ENCODE peak calls at places on chromosomes 4 and X, in seven cellular contexts. N is GM13977; J is pulmonary artery endothelial cell; B is CD4-positive, alpha-beta memory T cell; D is central memory CD4-positive, alpha-beta T cell; A is HEK293T; W is Right ventricle myocardium inferior. U is an unnamed sample.

GRCh38 chr4:59598233-59598618 is 1601.9 kb upstream of the ADGRL3 start:
- DNase-seq in A (no peak), J (no peak), D (no peak), W (no peak), N (no peak), B (no peak), U (no peak)

GRCh38 chr4:179196511-179196910 is 1754.3 kb upstream of the AGA start:
- DNase-seq in A (peak; percentile 7), N (no peak), W (no peak), B (no peak), J (no peak), D (no peak), U (no peak)

GRCh38 chr4:101501421-101501820 is 154.1 kb upstream of the PPP3CA start:
- DNase-seq in A (no peak), D (no peak), B (no peak), W (no peak), N (no peak), J (no peak), U (no peak)

GRCh38 chr4:66575024-66575696 is 904.9 kb upstream of the EPHA5 start:
- DNase-seq in D (no peak), W (no peak), N (no peak), B (no peak), J (no peak), A (peak; percentile 20), U (no peak)

GRCh38 chrX:139290310-139290709 is 240.2 kb upstream of the F9 start:
- DNase-seq in A (no peak), D (no peak), J (no peak), W (no peak), B (no peak), N (no peak), U (no peak)

GRCh38 chr4:71138007-71138600 is 144.7 kb downstream of the DCK start:
- DNase-seq in A (no peak), W (no peak), N (no peak), J (no peak), B (no peak), D (no peak), U (no peak)

GRCh38 chr4:5809216-5809776 is 83.6 kb downstream of the CRMP1 start:
- DNase-seq in A (no peak), D (no peak), W (no peak), B (no peak), J (no peak), N (no peak), U (no peak)

GRCh38 chr4:130712038-130712437 is 1616.1 kb downstream of the C4orf33 start:
- DNase-seq in W (no peak), J (no peak), D (no peak), B (no peak), A (no peak), N (no peak), U (no peak)

GRCh38 chr4:56227301-56227835 is 159.9 kb downstream of the AASDH start:
- DNase-seq in J (no peak), A (no peak), N (no peak), D (no peak), B (no peak), W (no peak), U (no peak)

GRCh38 chrX:39705299-39705698 is 392.5 kb downstream of the BCOR start:
- DNase-seq in D (no peak), J (peak; percentile 78), N (no peak), W (peak; percentile 75), A (peak; percentile 68), B (no peak), U (no peak)